ENCODE peak calls at places on chromosomes 3 and 15, in four cellular contexts. One of them, this sample, is unnamed.
A peak's percentile ranks its signal among the peaks of the same experiment; 100 is the strongest.

GRCh38 chr3:16665282-16665741 is 60.1 kb upstream of the DAZL start:
- DNase-seq in IMR-90: no peak
- DNase-seq in kidney: no peak
- DNase-seq in adrenal gland: peak; percentile 29
- DNase-seq in this sample: no peak

GRCh38 chr3:101574388-101575156 is 592 bp downstream of the PCNP start:
- DNase-seq in adrenal gland: peak; percentile 72
- DNase-seq in kidney: peak; percentile 59
- DNase-seq in IMR-90: peak; percentile 62
- DNase-seq in this sample: peak; percentile 61

GRCh38 chr3:114659109-114660081 is 365.6 kb downstream of the TIGIT start:
- DNase-seq in IMR-90: no peak
- DNase-seq in kidney: no peak
- DNase-seq in adrenal gland: no peak
- DNase-seq in this sample: no peak

GRCh38 chr3:120559228-120560061 is 36.7 kb upstream of the NDUFB4 start:
- DNase-seq in IMR-90: peak; percentile 85
- DNase-seq in adrenal gland: peak; percentile 81
- DNase-seq in kidney: peak; percentile 89
- DNase-seq in this sample: no peak

GRCh38 chr3:40843851-40844548 is 319.2 kb downstream of the ZNF621 start:
- DNase-seq in kidney: no peak
- DNase-seq in IMR-90: no peak
- DNase-seq in adrenal gland: peak; percentile 12
- DNase-seq in this sample: no peak

GRCh38 chr3:169026543-169027181 is 636.9 kb downstream of the MECOM start:
- DNase-seq in kidney: no peak
- DNase-seq in adrenal gland: no peak
- DNase-seq in IMR-90: peak; percentile 92
- DNase-seq in this sample: no peak

GRCh38 chr3:13714251-13714916 is 165.5 kb downstream of the FBLN2 start:
- DNase-seq in adrenal gland: no peak
- DNase-seq in kidney: peak; percentile 51
- DNase-seq in IMR-90: no peak
- DNase-seq in this sample: no peak

GRCh38 chr3:190384241-190384863 is 3.6 kb upstream of the CLDN16 start:
- DNase-seq in kidney: no peak
- DNase-seq in IMR-90: peak; percentile 69
- DNase-seq in adrenal gland: peak; percentile 61
- DNase-seq in this sample: no peak

GRCh38 chr15:42091753-42092665 is 2.4 kb downstream of the PLA2G4D start:
- DNase-seq in adrenal gland: peak; percentile 51
- DNase-seq in IMR-90: no peak
- DNase-seq in kidney: no peak
- DNase-seq in this sample: no peak

GRCh38 chr15:79901958-79902357 is 5.1 kb upstream of the MTHFS start:
- DNase-seq in IMR-90: no peak
- DNase-seq in kidney: no peak
- DNase-seq in adrenal gland: peak; percentile 28
- DNase-seq in this sample: no peak

GRCh38 chr3:89699771-89700170 is 592.4 kb downstream of the EPHA3 start:
- DNase-seq in IMR-90: no peak
- DNase-seq in adrenal gland: no peak
- DNase-seq in kidney: no peak
- DNase-seq in this sample: no peak

GRCh38 chr15:69044899-69045298 is 30.4 kb downstream of the NOX5 start:
- DNase-seq in adrenal gland: no peak
- DNase-seq in IMR-90: peak; percentile 69
- DNase-seq in kidney: no peak
- DNase-seq in this sample: no peak

GRCh38 chr15:55403531-55403930 is 4.6 kb downstream of the CCPG1 start:
- DNase-seq in adrenal gland: no peak
- DNase-seq in IMR-90: peak; percentile 49
- DNase-seq in kidney: no peak
- DNase-seq in this sample: no peak

GRCh38 chr3:72896996-72897757 is 9.3 kb downstream of the GXYLT2 start:
- DNase-seq in kidney: no peak
- DNase-seq in IMR-90: peak; percentile 69
- DNase-seq in adrenal gland: no peak
- DNase-seq in this sample: no peak

GRCh38 chr15:63494406-63494805 is 10.0 kb upstream of the USP3 start:
- DNase-seq in kidney: no peak
- DNase-seq in IMR-90: no peak
- DNase-seq in adrenal gland: no peak
- DNase-seq in this sample: no peak

GRCh38 chr3:156497326-156497725 is 57.6 kb downstream of the SSR3 start:
- DNase-seq in adrenal gland: no peak
- DNase-seq in kidney: no peak
- DNase-seq in IMR-90: peak; percentile 32
- DNase-seq in this sample: no peak
- H3K27ac ChIP-seq in adrenal gland: no peak overlapping the region
- H3K27ac ChIP-seq in kidney: no peak overlapping the region
- H3K27ac ChIP-seq in IMR-90: no peak overlapping the region
- H3K27ac ChIP-seq in this sample: no peak overlapping the region

GRCh38 chr15:58475573-58476524 is 44.1 kb downstream of the LIPC start:
- DNase-seq in IMR-90: peak; percentile 36
- DNase-seq in adrenal gland: no peak
- DNase-seq in kidney: no peak
- DNase-seq in this sample: no peak

GRCh38 chr15:58478579-58478978 is 46.8 kb downstream of the LIPC start:
- DNase-seq in adrenal gland: no peak
- DNase-seq in IMR-90: no peak
- DNase-seq in kidney: no peak
- DNase-seq in this sample: no peak

GRCh38 chr15:58476525-58477162 is 44.9 kb downstream of the LIPC start:
- DNase-seq in kidney: no peak
- DNase-seq in IMR-90: no peak
- DNase-seq in adrenal gland: no peak
- DNase-seq in this sample: no peak

GRCh38 chr15:58474741-58475323 is 43.0 kb downstream of the LIPC start:
- DNase-seq in adrenal gland: no peak
- DNase-seq in IMR-90: no peak
- DNase-seq in kidney: no peak
- DNase-seq in this sample: no peak

GRCh38 chr15:58477228-58477627 is 45.4 kb downstream of the LIPC start:
- DNase-seq in kidney: no peak
- DNase-seq in IMR-90: no peak
- DNase-seq in adrenal gland: no peak
- DNase-seq in this sample: no peak
- H3K27ac ChIP-seq in kidney: no peak overlapping the region
- H3K27ac ChIP-seq in IMR-90: no peak overlapping the region
- H3K27ac ChIP-seq in adrenal gland: no peak overlapping the region
- H3K27ac ChIP-seq in this sample: no peak overlapping the region

GRCh38 chr3:177725165-177725564 is 527.9 kb upstream of the TBL1XR1 start:
- DNase-seq in IMR-90: no peak
- DNase-seq in adrenal gland: no peak
- DNase-seq in kidney: no peak
- DNase-seq in this sample: no peak

GRCh38 chr3:177724020-177724638 is 526.8 kb upstream of the TBL1XR1 start:
- DNase-seq in IMR-90: no peak
- DNase-seq in adrenal gland: peak; percentile 70
- DNase-seq in kidney: peak; percentile 83
- DNase-seq in this sample: no peak

GRCh38 chr3:177722386-177722785 is 525.1 kb upstream of the TBL1XR1 start:
- DNase-seq in kidney: no peak
- DNase-seq in IMR-90: no peak
- DNase-seq in adrenal gland: no peak
- DNase-seq in this sample: no peak

GRCh38 chr3:177726807-177727206 is 529.5 kb upstream of the TBL1XR1 start:
- DNase-seq in adrenal gland: no peak
- DNase-seq in kidney: no peak
- DNase-seq in IMR-90: no peak
- DNase-seq in this sample: no peak

GRCh38 chr3:177721864-177722370 is 524.6 kb upstream of the TBL1XR1 start:
- DNase-seq in IMR-90: no peak
- DNase-seq in kidney: no peak
- DNase-seq in adrenal gland: no peak
- DNase-seq in this sample: no peak
- H3K27ac ChIP-seq in IMR-90: no peak overlapping the region
- H3K27ac ChIP-seq in kidney: no peak overlapping the region
- H3K27ac ChIP-seq in adrenal gland: no peak overlapping the region
- H3K27ac ChIP-seq in this sample: no peak overlapping the region

GRCh38 chr15:84603630-84604379 is 3.0 kb downstream of the ZSCAN2 start:
- DNase-seq in kidney: no peak
- DNase-seq in IMR-90: no peak
- DNase-seq in adrenal gland: no peak
- DNase-seq in this sample: no peak

GRCh38 chr15:84604804-84605203 is 4.0 kb downstream of the ZSCAN2 start:
- DNase-seq in IMR-90: peak; percentile 5
- DNase-seq in kidney: no peak
- DNase-seq in adrenal gland: no peak
- DNase-seq in this sample: peak; percentile 30

GRCh38 chr15:84606653-84607120 is 5.9 kb downstream of the ZSCAN2 start:
- DNase-seq in IMR-90: no peak
- DNase-seq in adrenal gland: no peak
- DNase-seq in kidney: no peak
- DNase-seq in this sample: no peak

GRCh38 chr15:84608707-84609284 is 8.0 kb downstream of the ZSCAN2 start:
- DNase-seq in kidney: no peak
- DNase-seq in IMR-90: no peak
- DNase-seq in adrenal gland: no peak
- DNase-seq in this sample: no peak

GRCh38 chr15:84605225-84605882 is 4.5 kb downstream of the ZSCAN2 start:
- DNase-seq in adrenal gland: no peak
- DNase-seq in IMR-90: peak; percentile 14
- DNase-seq in kidney: no peak
- DNase-seq in this sample: no peak
- H3K27ac ChIP-seq in adrenal gland: no peak overlapping the region
- H3K27ac ChIP-seq in IMR-90: no peak overlapping the region
- H3K27ac ChIP-seq in kidney: peak overlapping the region; percentile 87
- H3K27ac ChIP-seq in this sample: no peak overlapping the region

GRCh38 chr3:194852345-194852744 is 166.7 kb downstream of the FAM43A start:
- DNase-seq in adrenal gland: peak; percentile 54
- DNase-seq in IMR-90: no peak
- DNase-seq in kidney: no peak
- DNase-seq in this sample: no peak
- H3K27ac ChIP-seq in adrenal gland: no peak overlapping the region
- H3K27ac ChIP-seq in IMR-90: no peak overlapping the region
- H3K27ac ChIP-seq in kidney: no peak overlapping the region
- H3K27ac ChIP-seq in this sample: no peak overlapping the region

GRCh38 chr3:187913617-187914033 is 168.4 kb upstream of the BCL6 start:
- DNase-seq in IMR-90: peak; percentile 90
- DNase-seq in adrenal gland: no peak
- DNase-seq in kidney: no peak
- DNase-seq in this sample: no peak
- H3K27ac ChIP-seq in IMR-90: peak overlapping the region; percentile 5
- H3K27ac ChIP-seq in adrenal gland: no peak overlapping the region
- H3K27ac ChIP-seq in kidney: no peak overlapping the region
- H3K27ac ChIP-seq in this sample: no peak overlapping the region

GRCh38 chr3:11479230-11479620 is 164.5 kb downstream of the VGLL4 start:
- DNase-seq in kidney: no peak
- DNase-seq in IMR-90: no peak
- DNase-seq in adrenal gland: no peak
- DNase-seq in this sample: no peak
- H3K27ac ChIP-seq in kidney: no peak overlapping the region
- H3K27ac ChIP-seq in IMR-90: no peak overlapping the region
- H3K27ac ChIP-seq in adrenal gland: no peak overlapping the region
- H3K27ac ChIP-seq in this sample: no peak overlapping the region

DNA sequence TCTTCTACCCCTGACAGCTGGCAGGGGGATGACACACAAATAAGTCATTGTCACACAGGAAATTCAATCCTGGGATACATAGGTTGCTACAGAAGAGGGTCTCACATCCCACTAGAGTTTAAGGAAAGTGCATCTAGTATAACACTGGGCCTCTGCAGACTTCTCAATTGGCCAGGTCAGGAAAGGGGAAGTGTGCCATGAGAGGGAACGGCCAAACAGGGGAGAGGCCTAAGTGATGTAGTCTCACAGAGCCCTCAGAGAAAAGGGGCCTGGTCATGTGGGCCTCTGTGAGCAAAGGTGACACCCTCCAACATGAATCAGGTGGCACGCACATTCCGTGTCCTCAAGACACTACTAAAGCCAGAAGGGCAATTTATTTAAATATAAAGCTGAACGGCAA is 11.2 kb downstream of the ZXDC start:
- DNase-seq in kidney: no peak
- DNase-seq in IMR-90: no peak
- DNase-seq in adrenal gland: no peak
- DNase-seq in this sample: no peak
- H3K27ac ChIP-seq in kidney: no peak overlapping the region
- H3K27ac ChIP-seq in IMR-90: no peak overlapping the region
- H3K27ac ChIP-seq in adrenal gland: no peak overlapping the region
- H3K27ac ChIP-seq in this sample: no peak overlapping the region

GRCh38 chr3:125028657-125029056 is 27.1 kb downstream of the HEG1 start:
- DNase-seq in adrenal gland: no peak
- DNase-seq in IMR-90: no peak
- DNase-seq in kidney: no peak
- DNase-seq in this sample: no peak
- H3K27ac ChIP-seq in adrenal gland: no peak overlapping the region
- H3K27ac ChIP-seq in IMR-90: no peak overlapping the region
- H3K27ac ChIP-seq in kidney: no peak overlapping the region
- H3K27ac ChIP-seq in this sample: no peak overlapping the region

This sample was measured in caudate nucleus.